ENCODE peak calls at places on chromosomes 5 and 9, in eight cellular contexts. L, P, W, J, E, G, H and A are unnamed samples.

GRCh38 chr5:124343451-124343867 is 403.0 kb downstream of the ZNF608 start:
- DNase-seq in L (peak; percentile 33), P (peak; percentile 86), W (no peak), J (peak; percentile 15), E (peak; percentile 94), G (no peak), H (peak; percentile 96), A (peak; percentile 94)

GRCh38 chr9:133640160-133640559 is 4.0 kb downstream of the DBH start:
- DNase-seq in L (no peak), P (no peak), W (no peak), J (no peak), E (no peak), G (no peak), H (no peak), A (no peak)

GRCh38 chr5:123810253-123810652 is 298.3 kb downstream of the CSNK1G3 start:
- DNase-seq in L (no peak), P (peak; percentile 3), W (no peak), J (no peak), E (no peak), G (peak; percentile 10), H (peak; percentile 64), A (peak; percentile 64)

GRCh38 chr9:70054546-70054945 is 10.9 kb downstream of the MAMDC2 start:
- DNase-seq in L (no peak), P (no peak), W (no peak), J (no peak), E (no peak), G (no peak), H (no peak), A (no peak)

GRCh38 chr9:129395633-129396364 is 217.7 kb upstream of the IER5L start:
- DNase-seq in L (no peak), P (no peak), W (no peak), J (no peak), E (no peak), G (no peak), H (no peak), A (no peak)

GRCh38 chr5:103224118-103224893 is 34.3 kb upstream of the MACIR start:
- DNase-seq in L (peak; percentile 80), P (peak; percentile 95), W (peak; percentile 29), J (peak; percentile 26), E (peak; percentile 64), G (peak; percentile 87), H (peak; percentile 94), A (peak; percentile 81)

GRCh38 chr5:10934789-10935355 is 173.8 kb upstream of the DAP start:
- DNase-seq in L (no peak), P (no peak), W (no peak), J (no peak), E (no peak), G (no peak), H (no peak), A (no peak)

GRCh38 chr9:88593537-88594185 is 58.7 kb downstream of the NXNL2 start:
- DNase-seq in L (peak; percentile 68), P (peak; percentile 84), W (peak; percentile 79), J (peak; percentile 50), E (peak; percentile 71), G (peak; percentile 65), H (peak; percentile 84), A (peak; percentile 82)

GRCh38 chr9:92666912-92667532 is 2.9 kb downstream of the IPPK start:
- DNase-seq in L (no peak), P (no peak), W (no peak), J (no peak), E (no peak), G (no peak), H (no peak), A (no peak)

GRCh38 chr9:102840356-102840755 is 154.8 kb upstream of the CYLC2 start:
- DNase-seq in L (no peak), P (no peak), W (no peak), J (no peak), E (peak; percentile 1), G (no peak), H (no peak), A (no peak)
- H3K4me3 ChIP-seq in L (no peak overlapping the region), P (no peak overlapping the region), W (no peak overlapping the region), J (no peak overlapping the region), E (no peak overlapping the region), G (no peak overlapping the region), H (no peak overlapping the region), A (no peak overlapping the region)

GRCh38 chr5:120684749-120685415 is 220.8 kb downstream of the PRR16 start:
- DNase-seq in L (peak; percentile 25), P (peak; percentile 15), W (no peak), J (no peak), E (peak; percentile 17), G (peak; percentile 69), H (peak; percentile 47), A (peak; percentile 10)
- TF ChIP-seq CTCF in L (peak; percentile 36), P (peak; percentile 16), W (no peak), J (no peak), E (peak; percentile 37), G (peak; percentile 68), H (peak; percentile 66), A (peak; percentile 40)

GRCh38 chr9:99059074-99059894 is 45.6 kb upstream of the TGFBR1 start:
- DNase-seq in L (peak; percentile 40), P (no peak), W (peak; percentile 49), J (peak; percentile 57), E (no peak), G (no peak), H (no peak), A (no peak)
- H3K4me3 ChIP-seq in L (no peak overlapping the region), P (no peak overlapping the region), W (no peak overlapping the region), J (no peak overlapping the region), E (no peak overlapping the region), G (no peak overlapping the region), H (no peak overlapping the region), A (no peak overlapping the region)

GRCh38 chr9:116737137-116737546 is 50.0 kb downstream of the TRIM32 start:
- DNase-seq in L (peak; percentile 74), P (peak; percentile 78), W (peak; percentile 62), J (peak; percentile 58), E (peak; percentile 60), G (peak; percentile 97), H (peak; percentile 83), A (peak; percentile 73)
- TF ChIP-seq CTCF in L (peak; percentile 96), P (peak; percentile 98), W (peak; percentile 91), J (no peak), E (peak; percentile 95), G (peak; percentile 89), H (peak; percentile 97), A (peak; percentile 95)

DNA sequence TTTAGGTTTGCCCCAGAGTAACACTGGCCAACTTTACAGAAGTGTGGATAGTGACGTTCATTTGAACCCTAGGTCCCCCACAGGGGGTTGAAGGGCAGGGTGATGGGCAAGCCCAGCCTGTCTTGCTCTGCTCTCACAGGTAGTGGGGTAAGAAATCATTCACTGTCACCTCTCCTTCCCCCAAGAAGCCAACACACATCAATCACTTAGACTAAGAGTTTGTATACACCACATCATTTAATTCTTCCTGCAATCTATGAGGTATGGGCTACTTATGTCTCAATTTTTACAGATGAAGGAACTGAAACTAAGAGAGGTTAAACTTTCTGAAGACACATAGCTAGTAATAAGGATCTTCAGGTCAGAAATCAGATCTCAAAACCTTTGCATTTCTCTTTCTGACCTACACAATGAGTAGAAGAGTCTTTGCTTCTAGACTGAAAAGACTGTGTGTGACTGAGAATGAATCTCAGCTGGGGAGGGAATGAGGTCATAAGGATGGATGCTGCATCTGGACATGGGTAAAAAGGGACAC is 80.9 kb upstream of the EQTN start:
- DNase-seq in L (no peak), P (no peak), W (no peak), J (no peak), E (no peak), G (no peak), H (no peak), A (no peak)
- H3K4me3 ChIP-seq in L (no peak overlapping the region), P (no peak overlapping the region), W (no peak overlapping the region), J (no peak overlapping the region), E (no peak overlapping the region), G (no peak overlapping the region), H (no peak overlapping the region), A (no peak overlapping the region)

GRCh38 chr9:20623021-20623747 is 885 bp upstream of the MLLT3 start:
- DNase-seq in L (no peak), P (peak; percentile 12), W (peak; percentile 19), J (peak; percentile 19), E (no peak), G (peak; percentile 43), H (no peak), A (no peak)

GRCh38 chr9:20621553-20622329 is 558 bp downstream of the MLLT3 start:
- DNase-seq in L (peak; percentile 81), P (peak; percentile 88), W (peak; percentile 84), J (peak; percentile 65), E (peak; percentile 76), G (peak; percentile 68), H (peak; percentile 80), A (peak; percentile 71)

GRCh38 chr9:20620658-20621552 is 1.4 kb downstream of the MLLT3 start:
- DNase-seq in L (peak; percentile 49), P (peak; percentile 52), W (peak; percentile 31), J (peak; percentile 28), E (peak; percentile 35), G (peak; percentile 43), H (peak; percentile 50), A (peak; percentile 59)

GRCh38 chr9:20623748-20624124 is 1.4 kb upstream of the MLLT3 start:
- DNase-seq in L (no peak), P (peak; percentile 4), W (no peak), J (no peak), E (no peak), G (no peak), H (peak; percentile 22), A (no peak)

GRCh38 chr9:20622330-20623020 is at the start of gene MLLT3:
- DNase-seq in L (peak; percentile 95), P (peak; percentile 98), W (peak; percentile 96), J (peak; percentile 93), E (peak; percentile 97), G (peak; percentile 95), H (peak; percentile 97), A (peak; percentile 96)
- TF ChIP-seq CTCF in L (no peak), P (no peak), W (peak; percentile 7), J (no peak), E (no peak), G (no peak), H (peak; percentile 10), A (peak; percentile 1)